ENCODE peak calls at places on chromosome 17, in seven cellular contexts. R is pancreas, I is GM23248, O is fibroblast of pulmonary artery, L is tibial artery, B is breast epithelium, F is heart right ventricle. E is an unnamed sample.

GRCh38 chr17:13114601-13115024 is 96.8 kb upstream of the ELAC2 start:
- DNase-seq in B (no peak), L (no peak), I (peak), R (peak), O (peak), F (peak), E (peak)

GRCh38 chr17:63433746-63434591 is 12.1 kb downstream of the CYB561 start:
- DNase-seq in B (peak), R (peak), I (peak), L (peak), O (peak), F (peak), E (peak)

GRCh38 chr17:15963670-15964110 is 18.8 kb downstream of the ADORA2B start:
- DNase-seq in L (no peak), I (peak), B (peak), F (no peak), R (no peak), O (peak), E (peak)

GRCh38 chr17:71224824-71225575 is 895.8 kb upstream of the SOX9 start:
- DNase-seq in O (peak), L (no peak), R (no peak), B (no peak), I (no peak), F (no peak), E (no peak)

GRCh38 chr17:30323262-30323894 is 10.5 kb downstream of the TMIGD1 start:
- DNase-seq in B (no peak), O (no peak), I (no peak), R (no peak), L (no peak), F (no peak), E (peak)

GRCh38 chr17:60164697-60165096 is 14.9 kb downstream of the CA4 start:
- DNase-seq in L (no peak), F (no peak), O (no peak), R (no peak), I (no peak), B (no peak), E (no peak)

GRCh38 chr17:36182176-36183000 is 6.0 kb upstream of the TBC1D3B start:
- DNase-seq in L (no peak), R (peak), B (no peak), F (peak), O (peak), I (peak), E (peak)

GRCh38 chr17:32383926-32384434 is 34.0 kb downstream of the ZNF207 start:
- DNase-seq in B (no peak), I (no peak), R (no peak), F (no peak), L (no peak), O (no peak), E (no peak)

GRCh38 chr17:4256952-4257351 is 6.8 kb downstream of the ANKFY1 start:
- DNase-seq in B (no peak), F (no peak), I (peak), L (no peak), R (no peak), O (no peak), E (peak)

GRCh38 chr17:40290629-40291296 is 3.1 kb downstream of the CDC6 start:
- DNase-seq in F (no peak), R (no peak), I (peak), B (no peak), O (peak), L (peak), E (peak)

GRCh38 chr17:31558748-31559646 is 167.5 kb downstream of the RAB11FIP4 start:
- DNase-seq in F (peak), O (peak), I (peak), B (peak), L (peak), R (peak), E (peak)

GRCh38 chr17:50487213-50488096 is 8.8 kb downstream of the RSAD1 start:
- DNase-seq in I (peak), R (no peak), B (no peak), F (no peak), L (no peak), O (no peak), E (peak)

GRCh38 chr17:41480136-41480535 is 815 bp downstream of the KRT35 start:
- DNase-seq in B (no peak), L (no peak), F (no peak), O (no peak), I (no peak), R (no peak), E (no peak)

DNA sequence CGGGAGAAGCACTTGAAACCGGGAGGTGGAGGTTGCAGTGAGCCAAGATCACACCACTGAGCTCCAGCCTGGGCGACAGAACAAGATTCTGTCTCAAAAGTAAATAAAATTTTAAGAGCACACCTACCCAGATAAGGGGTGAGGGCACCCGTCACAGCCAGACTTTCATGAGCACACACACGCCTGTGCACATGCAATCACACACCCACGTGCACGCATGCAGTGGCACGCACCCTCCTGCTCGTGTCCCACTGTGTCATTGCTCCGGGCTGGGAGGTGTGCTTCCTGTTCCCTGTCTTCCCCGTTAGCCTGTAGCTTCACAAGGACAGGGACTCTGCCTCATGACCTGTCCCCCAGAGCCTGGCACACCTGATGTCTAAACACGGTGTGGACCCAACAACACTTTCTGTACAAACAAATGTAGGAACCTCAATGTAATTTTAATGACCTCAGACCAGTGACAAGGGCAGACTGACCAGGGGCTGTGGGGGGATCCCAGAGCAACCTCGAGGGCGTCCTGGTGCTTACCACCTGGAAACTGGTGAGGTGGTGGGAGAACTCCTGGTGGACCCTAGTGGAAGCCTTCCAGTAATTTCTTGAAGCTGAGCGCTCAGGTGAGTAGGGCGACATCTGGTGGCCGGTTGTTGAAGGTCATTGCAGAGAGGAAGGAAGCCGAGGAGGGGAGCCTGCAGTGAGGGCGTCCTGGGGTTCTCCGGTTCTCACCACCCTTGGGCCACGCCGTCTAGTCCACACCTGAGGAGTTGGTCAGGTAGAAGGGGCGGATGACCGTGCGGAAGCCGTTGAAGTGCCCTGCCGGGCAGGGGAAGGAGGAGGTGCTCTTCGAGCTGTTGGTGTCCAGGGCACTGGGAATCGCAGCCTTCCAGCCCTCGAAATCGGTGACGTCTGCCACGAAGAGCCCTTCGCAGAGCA is 8.6 kb downstream of the LGALS3BP start:
- DNase-seq in B (peak), I (peak), R (peak), O (peak), F (peak), L (peak), E (peak)
- H3K4me3 ChIP-seq in B (no peak), I (no peak), R (no peak), O (no peak), F (no peak), L (no peak), E (no peak)

DNA sequence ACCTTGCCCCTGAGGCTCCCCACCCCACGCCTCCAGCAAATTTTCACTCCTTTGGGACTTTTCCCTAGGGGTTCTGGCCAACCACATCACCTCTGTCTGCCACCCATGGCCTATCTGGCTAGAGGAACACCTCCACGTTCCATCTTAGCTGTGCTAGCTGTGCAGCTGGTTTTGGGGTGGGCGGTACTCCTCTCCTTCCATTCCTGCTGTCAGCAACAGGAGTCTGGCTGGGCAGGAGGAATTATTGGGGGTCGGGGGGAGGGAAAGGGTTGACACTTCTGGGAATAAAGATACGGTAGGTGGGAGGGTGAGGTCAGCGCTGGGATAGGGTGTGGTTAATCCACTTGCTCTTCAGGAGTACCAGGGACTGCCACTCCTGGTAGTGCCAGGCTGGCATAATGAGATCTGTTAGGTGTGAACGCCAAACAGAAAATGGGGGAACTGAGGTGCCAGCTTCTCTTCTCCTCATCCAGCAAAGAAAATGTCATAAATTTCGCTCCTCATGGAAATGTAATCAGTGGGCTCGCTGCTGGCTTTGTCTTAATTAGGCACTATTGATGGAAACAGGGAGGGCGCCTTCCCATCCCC is 1.2 kb upstream of the DNAH2 start:
- DNase-seq in F (no peak), O (no peak), L (no peak), I (no peak), R (no peak), B (no peak), E (no peak)
- H3K4me3 ChIP-seq in F (peak), O (peak), L (peak), I (peak), R (peak), B (peak), E (peak)

DNA sequence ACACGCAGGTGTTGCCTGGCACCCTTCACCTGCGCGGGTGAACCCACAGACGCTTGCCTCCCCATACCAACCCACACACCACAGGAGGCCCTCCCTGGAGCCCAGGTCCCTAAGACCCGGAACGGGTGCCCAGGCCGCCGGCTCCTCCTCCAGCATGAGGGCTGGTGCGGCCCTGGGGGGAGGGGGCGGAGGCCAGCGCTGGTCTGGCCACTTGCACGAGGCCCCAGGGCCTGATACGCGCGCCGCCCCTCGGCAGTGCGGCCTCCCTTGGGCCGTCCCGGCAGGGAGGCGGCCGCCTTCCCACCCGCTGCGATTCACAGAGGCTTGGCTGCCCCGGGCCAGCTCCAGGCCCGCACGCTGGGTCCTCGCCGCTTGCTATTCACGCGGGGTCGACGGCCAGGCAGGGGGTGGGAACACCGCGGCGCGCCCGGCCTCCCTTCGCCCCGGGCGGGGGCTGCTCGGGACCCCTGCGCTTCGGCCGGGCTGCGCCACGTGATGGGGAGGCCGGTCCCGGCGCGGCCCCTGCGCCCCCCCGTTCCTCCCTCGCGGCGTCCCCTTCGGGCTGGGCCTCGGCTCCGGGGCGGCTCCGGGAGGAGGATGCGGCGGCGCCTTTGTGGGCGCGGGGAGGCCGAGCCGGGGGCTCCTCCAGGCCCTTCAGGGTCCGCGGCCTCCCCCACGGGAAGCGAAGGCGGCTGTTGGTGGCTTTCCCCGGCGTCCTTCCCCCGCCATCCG is 683 bp downstream of the FASN start:
- DNase-seq in R (peak), I (peak), L (no peak), B (no peak), F (no peak), O (peak), E (peak)
- H3K4me3 ChIP-seq in R (peak), I (peak), L (peak), B (peak), F (peak), O (peak), E (peak)

GRCh38 chr17:57782642-57783337 is 37.7 kb upstream of the CCDC182 start:
- DNase-seq in B (no peak), O (no peak), L (no peak), F (no peak), R (no peak), I (no peak), E (no peak)
- H3K4me3 ChIP-seq in B (no peak), O (no peak), L (no peak), F (peak), R (peak), I (no peak), E (no peak)

GRCh38 chr17:38671939-38672720 is 2.6 kb downstream of the EPOP start:
- DNase-seq in I (no peak), F (no peak), R (no peak), O (no peak), B (no peak), L (no peak), E (peak)
- H3K4me3 ChIP-seq in I (no peak), F (no peak), R (no peak), O (no peak), B (no peak), L (no peak), E (no peak)

GRCh38 chr17:76781056-76781982 is 43.4 kb downstream of the MFSD11 start:
- DNase-seq in F (no peak), O (no peak), L (no peak), I (no peak), B (no peak), R (no peak), E (no peak)

GRCh38 chr17:76784926-76785325 is 47.0 kb downstream of the MFSD11 start:
- DNase-seq in L (no peak), R (no peak), O (no peak), B (no peak), I (no peak), F (no peak), E (no peak)

GRCh38 chr17:76783146-76783545 is 45.2 kb downstream of the MFSD11 start:
- DNase-seq in R (no peak), L (no peak), I (no peak), B (no peak), F (no peak), O (no peak), E (no peak)
- H3K4me3 ChIP-seq in R (no peak), L (no peak), I (no peak), B (no peak), F (no peak), O (no peak), E (no peak)

DNA sequence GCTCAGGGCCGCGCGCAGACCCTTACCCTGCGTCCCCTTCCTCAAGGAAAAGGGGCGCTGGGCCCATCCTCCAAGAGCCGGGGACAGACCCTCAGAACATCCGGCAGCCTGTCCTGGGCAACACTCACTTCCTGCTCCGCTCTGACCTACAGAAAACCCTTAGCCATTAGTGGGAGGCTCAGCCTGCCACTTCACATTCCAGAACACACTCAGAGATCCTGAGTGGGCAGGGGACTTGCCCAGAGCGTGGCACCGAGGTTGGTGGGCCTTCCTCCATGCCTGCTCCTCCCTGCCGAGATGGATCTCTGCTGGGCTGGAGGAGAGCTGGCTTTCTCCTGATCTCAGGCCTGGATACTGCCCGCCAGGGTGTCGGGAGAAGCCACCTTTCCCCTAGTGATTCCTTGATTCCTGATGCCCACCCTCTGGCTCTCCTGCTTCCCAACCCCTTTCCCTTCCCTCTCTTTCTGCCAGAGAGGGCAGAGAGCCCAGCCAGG is 1.5 kb downstream of the SCARF1 start:
- DNase-seq in L (no peak), F (no peak), R (peak), I (no peak), B (no peak), O (no peak), E (no peak)
- H3K4me3 ChIP-seq in L (peak), F (peak), R (peak), I (peak), B (peak), O (no peak), E (peak)

DNA sequence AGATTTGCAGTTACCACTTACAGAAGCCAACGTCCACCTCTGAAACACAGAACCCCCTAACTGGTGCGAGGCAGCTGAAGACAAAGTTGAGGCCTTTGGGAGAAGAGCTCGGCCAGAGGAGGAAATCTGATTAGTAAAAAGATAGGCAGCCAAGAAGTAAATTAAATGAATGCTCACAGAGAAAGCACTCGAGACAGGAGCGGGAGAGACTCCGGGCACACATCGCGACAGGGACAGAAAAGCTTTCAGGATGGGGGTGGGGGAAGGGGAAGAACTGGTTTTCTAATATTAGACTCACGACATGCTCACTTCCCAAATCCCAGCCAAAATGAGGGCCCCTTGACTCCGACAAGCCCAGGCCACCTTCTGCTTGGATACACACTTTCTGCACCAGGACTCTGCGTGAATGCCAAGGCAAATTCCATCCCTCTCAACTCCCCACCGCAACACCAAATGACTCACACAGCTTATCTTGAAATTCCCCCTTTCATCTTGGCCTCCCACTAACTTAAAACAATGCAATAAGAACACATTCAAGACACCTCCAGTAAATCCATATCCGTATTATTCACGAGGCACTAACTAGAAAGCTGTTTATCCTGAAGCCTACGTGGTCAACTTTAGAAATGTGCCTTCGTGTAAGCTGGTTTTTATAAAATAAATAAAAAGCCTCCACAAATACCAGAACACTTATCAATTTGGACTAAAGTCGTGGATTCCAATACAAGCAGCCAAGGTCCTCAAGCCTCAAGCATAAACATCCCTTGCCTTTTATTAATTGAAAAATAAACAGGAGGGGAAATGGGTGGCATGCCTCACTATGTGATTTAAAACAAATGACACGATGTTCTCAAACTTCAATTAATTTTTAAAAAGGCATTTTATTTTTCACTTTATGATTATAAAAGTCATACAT is 46.1 kb downstream of the NXN start:
- DNase-seq in L (no peak), I (peak), B (peak), F (no peak), O (peak), R (no peak), E (peak)
- H3K4me3 ChIP-seq in L (no peak), I (no peak), B (no peak), F (no peak), O (no peak), R (no peak), E (no peak)